ENCODE peak calls at places on chromosomes 5 and 9, in six cellular contexts. T, K, S, O, Q and N are unnamed samples.

GRCh38 chr5:6818594-6819512 is 105.6 kb downstream of the TENT4A start:
- DNase-seq in T (no peak), K (no peak), S (no peak), O (no peak), Q (no peak), N (no peak)

GRCh38 chr9:101421653-101422065 is 13.9 kb downstream of the ALDOB start:
- DNase-seq in T (peak; percentile 84), K (peak; percentile 57), S (no peak), O (peak; percentile 76), Q (no peak), N (no peak)

GRCh38 chr5:53023969-53024368 is 34.8 kb downstream of the ITGA2 start:
- DNase-seq in T (no peak), K (no peak), S (no peak), O (no peak), Q (no peak), N (no peak)

GRCh38 chr5:36696059-36696673 is 89.8 kb downstream of the SLC1A3 start:
- DNase-seq in T (peak; percentile 76), K (no peak), S (no peak), O (peak; percentile 58), Q (peak; percentile 37), N (peak; percentile 35)

GRCh38 chr5:142015781-142016533 is 3.1 kb upstream of the GNPDA1 start:
- DNase-seq in T (no peak), K (no peak), S (no peak), O (no peak), Q (no peak), N (no peak)

GRCh38 chr9:116282598-116282997 is 129.0 kb downstream of the PAPPA start:
- DNase-seq in T (no peak), K (no peak), S (no peak), O (no peak), Q (no peak), N (no peak)

GRCh38 chr9:4923580-4924544 is 61.2 kb upstream of the JAK2 start:
- DNase-seq in T (no peak), K (no peak), S (no peak), O (no peak), Q (peak; percentile 33), N (no peak)

GRCh38 chr9:73081979-73082657 is 69.5 kb upstream of the ANXA1 start:
- DNase-seq in T (peak; percentile 18), K (no peak), S (no peak), O (no peak), Q (peak; percentile 13), N (no peak)

GRCh38 chr9:37324261-37324683 is 98.2 kb upstream of the GRHPR start:
- DNase-seq in T (no peak), K (no peak), S (no peak), O (no peak), Q (no peak), N (no peak)

GRCh38 chr5:156892223-156892622 is 42.1 kb downstream of the PPP1R2B start:
- DNase-seq in T (no peak), K (no peak), S (no peak), O (no peak), Q (no peak), N (no peak)

GRCh38 chr5:132483661-132484385 is 6.8 kb downstream of the IRF1 start:
- DNase-seq in T (no peak), K (peak; percentile 46), S (peak; percentile 47), O (peak; percentile 20), Q (no peak), N (peak; percentile 6)

GRCh38 chr5:28734396-28734795 is 1696.0 kb upstream of the CDH9 start:
- DNase-seq in T (no peak), K (no peak), S (no peak), O (no peak), Q (no peak), N (no peak)

GRCh38 chr9:33030285-33030684 is 5.2 kb downstream of the DNAJA1 start:
- DNase-seq in T (no peak), K (no peak), S (no peak), O (no peak), Q (no peak), N (no peak)

GRCh38 chr9:33025572-33026347 is 687 bp downstream of the DNAJA1 start:
- DNase-seq in T (peak; percentile 72), K (peak; percentile 79), S (peak; percentile 82), O (peak; percentile 65), Q (peak; percentile 66), N (peak; percentile 73)

GRCh38 chr9:33032292-33032691 is 7.2 kb downstream of the DNAJA1 start:
- DNase-seq in T (no peak), K (no peak), S (no peak), O (no peak), Q (no peak), N (no peak)

GRCh38 chr9:33032865-33033264 is 7.8 kb downstream of the DNAJA1 start:
- DNase-seq in T (no peak), K (no peak), S (no peak), O (no peak), Q (no peak), N (no peak)

DNA sequence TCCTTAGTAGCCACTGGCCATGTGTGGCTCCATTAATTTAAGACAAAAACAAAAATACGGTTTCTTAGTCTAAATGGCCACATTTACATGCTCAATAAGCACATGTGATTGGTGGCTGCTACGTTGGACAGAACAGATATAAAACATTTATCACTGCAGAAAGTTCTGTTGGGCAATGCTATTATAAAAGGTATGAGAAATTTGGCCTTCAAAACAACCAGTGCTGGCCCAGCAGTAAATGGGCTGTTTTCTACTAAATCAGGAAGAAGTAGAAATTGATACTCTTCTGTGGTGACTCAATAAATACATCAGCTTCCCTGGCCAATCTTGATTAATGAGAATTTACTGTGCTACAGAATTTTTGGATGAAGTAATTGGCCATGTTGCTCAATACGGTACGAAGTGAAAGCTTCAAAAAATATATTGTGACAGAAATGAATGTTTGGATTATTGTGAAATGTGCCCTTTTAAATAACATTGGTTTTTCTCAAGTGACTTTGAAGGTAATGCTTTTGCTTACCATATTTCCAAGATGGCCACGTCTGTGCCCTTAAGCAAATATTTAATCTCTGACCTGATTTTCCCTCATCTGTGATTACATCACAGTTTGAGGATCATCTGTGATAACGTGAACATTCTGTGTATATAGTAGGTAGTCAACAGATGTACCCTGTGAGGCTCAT is 4.2 kb downstream of the DNAJA1 start:
- DNase-seq in T (no peak), K (no peak), S (no peak), O (no peak), Q (no peak), N (no peak)
- TF ChIP-seq POLR2A in T (no peak), K (no peak), S (no peak), O (no peak), Q (no peak), N (no peak)

GRCh38 chr9:27572036-27572435 is 1.2 kb downstream of the C9orf72 start:
- DNase-seq in T (peak; percentile 16), K (no peak), S (no peak), O (no peak), Q (no peak), N (no peak)
- H3K4me3 ChIP-seq in T (no peak overlapping the region), K (peak overlapping the region; percentile 91), S (peak overlapping the region; percentile 89), O (no peak overlapping the region), Q (no peak overlapping the region), N (peak overlapping the region; percentile 94)

GRCh38 chr5:67190856-67191255 is 5.7 kb downstream of the CD180 start:
- DNase-seq in T (no peak), K (no peak), S (no peak), O (no peak), Q (no peak), N (no peak)
- H3K4me1 ChIP-seq in T (no peaks in the 10 kb centered on the region), K (peaks cover 84% of the 10 kb centered on the region), S (peaks cover 26% of the 10 kb centered on the region), O (peaks cover 12% of the 10 kb centered on the region), Q (no peaks in the 10 kb centered on the region), N (peaks cover 15% of the 10 kb centered on the region)

DNA sequence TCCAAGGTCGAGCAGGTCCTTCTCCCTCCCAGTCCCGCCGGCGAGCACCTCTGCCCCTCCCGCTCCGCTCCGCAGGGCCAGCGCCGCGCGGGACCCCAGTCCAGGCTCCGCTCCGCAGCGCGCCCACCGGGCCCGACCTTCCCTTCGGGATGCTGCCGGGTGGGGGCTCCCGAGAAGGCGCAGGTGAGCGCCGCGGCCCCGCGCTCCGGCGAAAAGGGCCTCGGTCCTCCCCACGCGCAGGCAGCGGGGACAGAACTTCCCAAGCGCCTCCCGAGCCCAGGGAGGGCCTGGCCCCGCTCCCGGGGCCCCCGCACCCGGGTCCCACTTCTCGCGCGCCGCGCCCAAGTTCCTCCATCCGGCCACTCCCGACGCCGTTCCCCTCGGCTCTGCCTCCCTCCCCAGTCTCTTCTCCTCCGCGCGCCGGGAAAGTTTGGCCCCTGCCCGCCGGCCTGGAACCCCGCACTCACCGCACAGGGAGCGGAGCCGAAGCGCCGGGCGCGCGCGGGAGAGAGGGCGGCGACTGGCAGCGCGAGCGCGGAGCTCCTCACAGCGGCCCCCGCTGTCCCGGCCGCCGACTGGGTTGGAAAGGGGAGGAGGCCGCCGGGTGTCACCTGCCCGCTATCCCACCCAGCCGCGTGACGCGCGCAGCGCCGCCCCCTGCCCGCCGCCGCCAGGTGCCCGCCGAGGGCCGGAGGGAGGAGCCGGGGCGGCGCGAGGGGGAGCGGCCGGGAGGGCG is at the start of gene ELOVL7:
- DNase-seq in T (peak; percentile 93), K (peak; percentile 61), S (no peak), O (peak; percentile 79), Q (peak; percentile 87), N (peak; percentile 87)
- TF ChIP-seq POLR2A in T (peak; percentile 93), K (no peak), S (peak; percentile 41), O (no peak), Q (peak; percentile 48), N (peak; percentile 83)

GRCh38 chr9:85392270-85392669 is 349.5 kb downstream of the AGTPBP1 start:
- DNase-seq in T (no peak), K (no peak), S (no peak), O (no peak), Q (no peak), N (no peak)
- H3K4me3 ChIP-seq in T (no peak overlapping the region), K (no peak overlapping the region), S (no peak overlapping the region), O (no peak overlapping the region), Q (no peak overlapping the region), N (no peak overlapping the region)

DNA sequence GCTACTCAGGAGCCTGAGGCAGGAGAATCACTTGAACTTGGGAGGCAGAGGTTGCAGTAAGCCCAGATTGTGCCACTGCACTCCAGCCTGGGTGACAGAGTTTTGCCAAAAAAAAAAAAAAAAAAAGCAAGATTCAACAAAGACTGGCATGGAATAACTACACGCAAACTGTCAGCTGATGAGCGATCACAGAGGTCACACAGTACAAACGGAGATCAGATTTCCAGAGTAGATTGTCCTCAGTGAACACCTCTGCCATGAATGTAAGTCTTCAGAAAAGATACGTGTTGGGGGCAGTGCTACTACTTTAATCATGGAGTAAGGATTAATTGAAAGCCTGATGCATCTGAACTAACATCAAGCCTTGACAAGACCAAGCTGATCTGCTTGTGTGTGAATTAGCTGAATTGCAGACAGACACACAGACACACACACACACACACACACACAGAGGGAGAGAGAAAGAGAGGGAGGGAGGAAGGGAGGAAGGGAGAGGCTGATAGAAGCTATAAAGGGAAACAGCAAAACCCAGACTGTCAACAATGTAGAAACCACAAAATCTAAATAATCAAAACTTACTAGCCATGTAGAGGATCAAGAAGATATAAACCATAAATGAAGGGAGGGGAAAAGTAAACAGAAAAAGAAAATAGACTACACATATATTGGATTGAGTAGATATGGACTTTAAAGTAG is 222.9 kb upstream of the ZNF462 start:
- DNase-seq in T (no peak), K (no peak), S (no peak), O (no peak), Q (no peak), N (no peak)
- H3K4me1 ChIP-seq in T (no peaks in the 10 kb centered on the region), K (no peaks in the 10 kb centered on the region), S (no peaks in the 10 kb centered on the region), O (no peaks in the 10 kb centered on the region), Q (no peaks in the 10 kb centered on the region), N (no peaks in the 10 kb centered on the region)

GRCh38 chr5:42168091-42168670 is 243.1 kb downstream of the FBXO4 start:
- DNase-seq in T (no peak), K (no peak), S (no peak), O (no peak), Q (no peak), N (no peak)
- TF ChIP-seq POLR2A in T (no peak), K (no peak), S (no peak), O (no peak), Q (no peak), N (no peak)

GRCh38 chr9:134130503-134131375 is 5.1 kb upstream of the WDR5 start:
- DNase-seq in T (peak; percentile 90), K (peak; percentile 80), S (no peak), O (peak; percentile 91), Q (no peak), N (peak; percentile 42)
- H3K4me3 ChIP-seq in T (no peak overlapping the region), K (peak overlapping the region; percentile 8), S (no peak overlapping the region), O (no peak overlapping the region), Q (no peak overlapping the region), N (no peak overlapping the region)